ENCODE peak calls at places on chromosomes 16 and 17, in six cellular contexts. X is skeletal muscle cell; A is NCI-H1092 treated with DMSO at 0.1 percent for 48 hours; M is CD4-positive, CD25-positive, alpha-beta regulatory T cell; H is KBM-7; Z is T-helper 17 cell. B is an unnamed sample.

GRCh38 chr17:4073983-4074830 is 68.6 kb downstream of the ZZEF1 start:
- DNase-seq in X (no peak), A (no peak), M (no peak), H (peak), Z (no peak), B (peak)

GRCh38 chr16:67155305-67156145 is 4.2 kb downstream of the TRADD start:
- DNase-seq in X (no peak), A (peak), M (peak), H (peak), Z (peak), B (peak)

GRCh38 chr16:49961087-49961486 is 63.9 kb upstream of the CNEP1R1 start:
- DNase-seq in X (no peak), A (peak), M (no peak), H (no peak), Z (no peak), B (no peak)

GRCh38 chr17:8125947-8126305 is 2.0 kb upstream of the HES7 start:
- DNase-seq in X (no peak), A (no peak), M (no peak), H (peak), Z (no peak), B (no peak)

GRCh38 chr17:49516190-49516589 is 21.1 kb downstream of the NGFR start:
- DNase-seq in X (no peak), A (no peak), M (no peak), H (no peak), Z (no peak), B (no peak)

GRCh38 chr17:3535253-3535995 is 22.2 kb downstream of the TRPV3 start:
- DNase-seq in X (no peak), A (peak), M (peak), H (peak), Z (peak), B (peak)

GRCh38 chr17:1490643-1491405 is 1.7 kb downstream of the MYO1C start:
- DNase-seq in X (no peak), A (no peak), M (peak), H (peak), Z (peak), B (peak)

GRCh38 chr16:87459027-87459426 is 33.8 kb downstream of the ZCCHC14 start:
- DNase-seq in X (no peak), A (no peak), M (no peak), H (no peak), Z (no peak), B (no peak)

GRCh38 chr17:45218895-45219661 is 2.6 kb upstream of the FMNL1 start:
- DNase-seq in X (no peak), A (peak), M (peak), H (peak), Z (peak), B (peak)

GRCh38 chr17:66675273-66675990 is 159.5 kb upstream of the CACNG5 start:
- DNase-seq in X (no peak), A (no peak), M (no peak), H (no peak), Z (no peak), B (no peak)

GRCh38 chr16:72198641-72199250 is 26.8 kb upstream of the PMFBP1 start:
- DNase-seq in X (no peak), A (peak), M (no peak), H (no peak), Z (no peak), B (no peak)

GRCh38 chr17:77019955-77020379 is 120.8 kb upstream of the SEC14L1 start:
- DNase-seq in X (peak), A (no peak), M (no peak), H (no peak), Z (no peak), B (no peak)

GRCh38 chr17:29707212-29707571 is 84.5 kb upstream of the CORO6 start:
- DNase-seq in X (no peak), A (no peak), M (no peak), H (no peak), Z (no peak), B (no peak)

GRCh38 chr16:57566436-57566835 is 24.0 kb downstream of the ADGRG5 start:
- DNase-seq in X (no peak), A (no peak), M (no peak), H (no peak), Z (no peak), B (no peak)

GRCh38 chr17:69447726-69448125 is 33.2 kb downstream of the MAP2K6 start:
- DNase-seq in X (no peak), A (no peak), M (no peak), H (no peak), Z (no peak), B (no peak)

GRCh38 chr16:65641693-65642289 is 519.9 kb upstream of the CDH11 start:
- DNase-seq in X (no peak), A (no peak), M (no peak), H (no peak), Z (no peak), B (no peak)

GRCh38 chr17:30586818-30587595 is 109.8 kb downstream of the GOSR1 start:
- DNase-seq in X (no peak), A (no peak), M (no peak), H (no peak), Z (no peak), B (no peak)

GRCh38 chr16:53094013-53094630 is 39.3 kb downstream of the CHD9 start:
- DNase-seq in X (no peak), A (peak), M (no peak), H (peak), Z (no peak), B (peak)

GRCh38 chr17:17080181-17080631 is 37.9 kb downstream of the MPRIP start:
- DNase-seq in X (no peak), A (no peak), M (no peak), H (no peak), Z (no peak), B (no peak)

GRCh38 chr17:17191346-17191792 is 14.8 kb downstream of the PLD6 start:
- DNase-seq in X (peak), A (no peak), M (no peak), H (no peak), Z (no peak), B (no peak)

GRCh38 chr16:79918916-79919315 is 318.4 kb upstream of the MAF start:
- DNase-seq in X (no peak), A (no peak), M (no peak), H (no peak), Z (no peak), B (no peak)

GRCh38 chr16:83138512-83138911 is 511.7 kb downstream of the CDH13 start:
- DNase-seq in X (no peak), A (no peak), M (no peak), H (no peak), Z (no peak), B (no peak)

GRCh38 chr16:3259097-3259496 is 2.7 kb upstream of the MEFV start:
- DNase-seq in X (no peak), A (no peak), M (no peak), H (no peak), Z (no peak), B (no peak)

GRCh38 chr17:34121311-34121710 is 133.8 kb upstream of the CCL2 start:
- DNase-seq in X (no peak), A (no peak), M (no peak), H (no peak), Z (no peak), B (no peak)

GRCh38 chr17:81580481-81580880 is 28.3 kb upstream of the FAAP100 start:
- DNase-seq in X (no peak), A (no peak), M (no peak), H (no peak), Z (no peak), B (no peak)

GRCh38 chr17:68172461-68172954 is 75.3 kb upstream of the AMZ2 start:
- DNase-seq in X (peak), A (peak), M (peak), H (peak), Z (peak), B (peak)

GRCh38 chr17:2809337-2809736 is 13.1 kb downstream of the RAP1GAP2 start:
- DNase-seq in X (no peak), A (no peak), M (no peak), H (no peak), Z (no peak), B (no peak)

GRCh38 chr16:51431517-51432241 is 280.6 kb upstream of the SALL1 start:
- DNase-seq in X (peak), A (no peak), M (no peak), H (no peak), Z (no peak), B (no peak)

GRCh38 chr17:19342611-19343255 is 19.8 kb downstream of the B9D1 start:
- DNase-seq in X (no peak), A (no peak), M (no peak), H (no peak), Z (no peak), B (no peak)

GRCh38 chr17:71118039-71118438 is 948.7 kb downstream of the KCNJ2 start:
- DNase-seq in X (no peak), A (peak), M (no peak), H (no peak), Z (no peak), B (no peak)

GRCh38 chr17:83204230-83204725 is 124.9 kb downstream of the METRNL start:
- DNase-seq in X (no peak), A (no peak), M (no peak), H (no peak), Z (no peak), B (no peak)

GRCh38 chr16:59907671-59908070 is 1173.6 kb upstream of the GOT2 start:
- DNase-seq in X (no peak), A (no peak), M (no peak), H (no peak), Z (no peak), B (no peak)

GRCh38 chr17:50050431-50051032 is 5.4 kb upstream of the ITGA3 start:
- DNase-seq in X (no peak), A (no peak), M (no peak), H (no peak), Z (no peak), B (no peak)

GRCh38 chr16:76118344-76118743 is 158.9 kb upstream of the CNTNAP4 start:
- DNase-seq in X (no peak), A (no peak), M (no peak), H (no peak), Z (no peak), B (no peak)

GRCh38 chr17:47696717-47697642 is 3.0 kb downstream of the TBKBP1 start:
- DNase-seq in X (no peak), A (no peak), M (no peak), H (no peak), Z (no peak), B (no peak)